ENCODE peak calls at places on chromosomes 13 and 19, in seven cellular contexts. D, Q, K, I, P, E and W are unnamed samples.

GRCh38 chr13:96925869-96926628 is 68.2 kb downstream of the OXGR1 start:
- DNase-seq in P (no peak), D (no peak), Q (no peak), K (no peak), E (no peak), I (no peak), W (no peak)

GRCh38 chr13:101449971-101450748 is 2.3 kb upstream of the ITGBL1 start:
- DNase-seq in D (peak), I (no peak), K (no peak), Q (no peak), P (no peak), E (no peak), W (no peak)

GRCh38 chr19:4369888-4370260 is 26.5 kb downstream of the MPND start:
- DNase-seq in E (no peak), I (peak), D (peak), P (no peak), K (no peak), Q (peak), W (no peak)

GRCh38 chr13:90882551-90882950 is 464.9 kb upstream of the MIR17HG start:
- DNase-seq in Q (no peak), P (no peak), I (no peak), E (no peak), D (no peak), K (no peak), W (no peak)

GRCh38 chr13:42384265-42384664 is 112.3 kb downstream of the AKAP11 start:
- DNase-seq in I (no peak), E (no peak), Q (no peak), P (no peak), D (no peak), K (no peak), W (no peak)

GRCh38 chr19:54561840-54562239 is 11.8 kb upstream of the LILRA2 start:
- DNase-seq in Q (no peak), E (no peak), I (no peak), K (no peak), D (no peak), P (no peak), W (no peak)

GRCh38 chr19:48614436-48615144 is at the start of gene FAM83E:
- DNase-seq in E (no peak), I (no peak), P (no peak), Q (no peak), D (no peak), K (no peak), W (no peak)

GRCh38 chr19:9427941-9428340 is 7.4 kb downstream of the ZNF266 start:
- DNase-seq in Q (no peak), K (no peak), E (no peak), P (no peak), D (no peak), I (no peak), W (no peak)

GRCh38 chr19:7349231-7349591 is 474 bp downstream of the ARHGEF18 start:
- DNase-seq in E (no peak), Q (no peak), I (no peak), P (peak), K (no peak), D (no peak), W (no peak)

GRCh38 chr19:19226663-19227062 is 14.9 kb downstream of the NCAN start:
- DNase-seq in P (no peak), I (no peak), D (no peak), Q (no peak), K (no peak), E (no peak), W (no peak)

GRCh38 chr13:103356226-103356864 is 290.1 kb upstream of the SLC10A2 start:
- DNase-seq in E (no peak), P (no peak), K (no peak), D (no peak), Q (no peak), I (no peak), W (no peak)

GRCh38 chr13:41200126-41200525 is 5.8 kb upstream of the KBTBD7 start:
- DNase-seq in D (no peak), K (no peak), I (no peak), P (no peak), Q (no peak), E (no peak), W (no peak)

GRCh38 chr19:49362048-49362925 is at the start of gene TEAD2:
- DNase-seq in Q (peak), D (peak), K (peak), I (peak), P (peak), E (peak), W (no peak)

GRCh38 chr13:33349996-33350826 is 64.7 kb upstream of the STARD13 start:
- DNase-seq in D (peak), E (peak), K (peak), Q (peak), I (no peak), P (peak), W (no peak)

GRCh38 chr13:94236876-94237275 is 242.6 kb downstream of the DCT start:
- DNase-seq in D (no peak), I (no peak), K (no peak), Q (no peak), P (no peak), E (no peak), W (no peak)

GRCh38 chr13:75978815-75979214 is 342.7 kb downstream of the LMO7 start:
- DNase-seq in I (no peak), E (no peak), P (no peak), Q (no peak), D (no peak), K (no peak), W (no peak)

GRCh38 chr19:4368128-4368820 is 24.9 kb downstream of the MPND start:
- DNase-seq in K (no peak), Q (no peak), E (peak), D (peak), P (no peak), I (peak), W (no peak)

GRCh38 chr13:80476953-80477352 is 136.0 kb upstream of the SPRY2 start:
- DNase-seq in I (no peak), D (no peak), K (no peak), P (no peak), Q (no peak), E (no peak), W (no peak)

GRCh38 chr19:925087-925911 is 536 bp upstream of the ARID3A start:
- DNase-seq in I (peak), P (peak), Q (peak), K (peak), E (peak), D (peak), W (no peak)

GRCh38 chr13:27442071-27442647 is 8.2 kb downstream of the MTIF3 start:
- DNase-seq in D (no peak), I (peak), Q (no peak), K (no peak), P (no peak), E (no peak), W (no peak)

GRCh38 chr13:64709079-64709478 is 2521.1 kb downstream of the PCDH9 start:
- DNase-seq in Q (no peak), P (no peak), D (no peak), K (no peak), E (no peak), I (no peak), W (no peak)
- H3K27ac ChIP-seq in Q (no peak), P (no peak), D (no peak), K (no peak), E (no peak), I (no peak), W (no peak)

DNA sequence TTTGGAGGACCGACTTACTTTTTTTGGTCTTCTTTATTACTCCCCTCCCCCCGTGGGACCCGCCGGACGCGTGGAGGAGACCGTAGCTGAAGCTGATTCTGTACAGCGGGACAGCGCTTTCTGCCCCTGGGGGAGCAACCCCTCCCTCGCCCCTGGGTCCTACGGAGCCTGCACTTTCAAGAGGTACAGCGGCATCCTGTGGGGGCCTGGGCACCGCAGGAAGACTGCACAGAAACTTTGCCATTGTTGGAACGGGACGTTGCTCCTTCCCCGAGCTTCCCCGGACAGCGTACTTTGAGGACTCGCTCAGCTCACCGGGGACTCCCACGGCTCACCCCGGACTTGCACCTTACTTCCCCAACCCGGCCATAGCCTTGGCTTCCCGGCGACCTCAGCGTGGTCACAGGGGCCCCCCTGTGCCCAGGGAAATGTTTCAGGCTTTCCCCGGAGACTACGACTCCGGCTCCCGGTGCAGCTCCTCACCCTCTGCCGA is 409 bp downstream of the FOSB start:
- DNase-seq in I (no peak), E (no peak), P (no peak), K (peak), Q (no peak), D (no peak), W (no peak)
- TF ChIP-seq CTCF in I (peak), E (no peak), P (no peak), K (no peak), Q (no peak), D (no peak), W (no peak)

GRCh38 chr13:44523176-44524017 is 52.7 kb downstream of the TSC22D1 start:
- DNase-seq in D (peak), Q (no peak), E (no peak), K (no peak), I (no peak), P (no peak), W (no peak)
- H3K4me3 ChIP-seq in D (peak), Q (no peak), E (no peak), K (no peak), I (no peak), P (no peak), W (peak)

GRCh38 chr19:40228863-40229262 is 2.4 kb upstream of the CCNP start:
- DNase-seq in E (no peak), Q (no peak), K (no peak), P (no peak), I (no peak), D (no peak), W (no peak)

GRCh38 chr19:40228371-40228770 is 1.9 kb upstream of the CCNP start:
- DNase-seq in P (no peak), K (no peak), I (no peak), D (no peak), E (no peak), Q (no peak), W (no peak)

GRCh38 chr19:40223135-40223822 is 3.2 kb downstream of the CCNP start:
- DNase-seq in E (no peak), P (no peak), D (no peak), K (no peak), I (peak), Q (no peak), W (no peak)

GRCh38 chr19:40224342-40225148 is 1.9 kb downstream of the CCNP start:
- DNase-seq in Q (no peak), D (no peak), K (no peak), P (no peak), E (no peak), I (no peak), W (no peak)

GRCh38 chr19:40225440-40226305 is 816 bp downstream of the CCNP start:
- DNase-seq in P (no peak), D (peak), E (no peak), I (no peak), K (no peak), Q (no peak), W (no peak)
- H3K27ac ChIP-seq in P (no peak), D (no peak), E (no peak), I (no peak), K (no peak), Q (no peak), W (no peak)